ENCODE peak calls at places on chromosomes 12 and 14, in seven cellular contexts. One of them, this sample, is unnamed.

GRCh38 chr14:102586420-102587119 is 5.9 kb upstream of the RCOR1 start:
- DNase-seq in NCI-H460: no peak
- DNase-seq in fibroblast of villous mesenchyme: peak; percentile 83
- DNase-seq in stimulated activated CD8-positive, alpha-beta memory T cell treated with anti-CD3 and anti-CD28 coated beads, Interleukin-2, amount 100 ng/mL, for 1 hour: no peak
- DNase-seq in non-pigmented ciliary epithelial cell: no peak
- DNase-seq in stimulated activated effector memory CD8-positive, alpha-beta T cell treated with anti-CD3 and anti-CD28 coated beads, Interleukin-12 subunit alpha, Interleukin-12 subunit beta, amount 100 ng/mL, for 72 hours: no peak
- DNase-seq in GM04504: no peak
- DNase-seq in this sample: no peak

GRCh38 chr12:115507951-115508722 is 769.4 kb downstream of the MED13L start:
- DNase-seq in fibroblast of villous mesenchyme: no peak
- DNase-seq in stimulated activated CD8-positive, alpha-beta memory T cell treated with anti-CD3 and anti-CD28 coated beads, Interleukin-2, amount 100 ng/mL, for 1 hour: no peak
- DNase-seq in stimulated activated effector memory CD8-positive, alpha-beta T cell treated with anti-CD3 and anti-CD28 coated beads, Interleukin-12 subunit alpha, Interleukin-12 subunit beta, amount 100 ng/mL, for 72 hours: no peak
- DNase-seq in non-pigmented ciliary epithelial cell: no peak
- DNase-seq in GM04504: no peak
- DNase-seq in NCI-H460: no peak
- DNase-seq in this sample: peak; percentile 2

GRCh38 chr14:75147423-75148071 is 20.7 kb upstream of the NEK9 start:
- DNase-seq in stimulated activated effector memory CD8-positive, alpha-beta T cell treated with anti-CD3 and anti-CD28 coated beads, Interleukin-12 subunit alpha, Interleukin-12 subunit beta, amount 100 ng/mL, for 72 hours: no peak
- DNase-seq in NCI-H460: no peak
- DNase-seq in fibroblast of villous mesenchyme: peak; percentile 98
- DNase-seq in GM04504: no peak
- DNase-seq in non-pigmented ciliary epithelial cell: peak; percentile 62
- DNase-seq in stimulated activated CD8-positive, alpha-beta memory T cell treated with anti-CD3 and anti-CD28 coated beads, Interleukin-2, amount 100 ng/mL, for 1 hour: no peak
- DNase-seq in this sample: peak; percentile 100

GRCh38 chr12:122086088-122086487 is 7.5 kb downstream of the MLXIP start:
- DNase-seq in stimulated activated effector memory CD8-positive, alpha-beta T cell treated with anti-CD3 and anti-CD28 coated beads, Interleukin-12 subunit alpha, Interleukin-12 subunit beta, amount 100 ng/mL, for 72 hours: no peak
- DNase-seq in GM04504: no peak
- DNase-seq in stimulated activated CD8-positive, alpha-beta memory T cell treated with anti-CD3 and anti-CD28 coated beads, Interleukin-2, amount 100 ng/mL, for 1 hour: no peak
- DNase-seq in non-pigmented ciliary epithelial cell: no peak
- DNase-seq in NCI-H460: no peak
- DNase-seq in fibroblast of villous mesenchyme: no peak
- DNase-seq in this sample: no peak

GRCh38 chr14:42665083-42665482 is 1058.4 kb downstream of the LRFN5 start:
- DNase-seq in fibroblast of villous mesenchyme: no peak
- DNase-seq in stimulated activated effector memory CD8-positive, alpha-beta T cell treated with anti-CD3 and anti-CD28 coated beads, Interleukin-12 subunit alpha, Interleukin-12 subunit beta, amount 100 ng/mL, for 72 hours: no peak
- DNase-seq in non-pigmented ciliary epithelial cell: no peak
- DNase-seq in NCI-H460: no peak
- DNase-seq in stimulated activated CD8-positive, alpha-beta memory T cell treated with anti-CD3 and anti-CD28 coated beads, Interleukin-2, amount 100 ng/mL, for 1 hour: no peak
- DNase-seq in GM04504: no peak
- DNase-seq in this sample: no peak

GRCh38 chr14:104321151-104322130 is 183.1 kb downstream of the KIF26A start:
- DNase-seq in NCI-H460: no peak
- DNase-seq in fibroblast of villous mesenchyme: no peak
- DNase-seq in stimulated activated CD8-positive, alpha-beta memory T cell treated with anti-CD3 and anti-CD28 coated beads, Interleukin-2, amount 100 ng/mL, for 1 hour: no peak
- DNase-seq in stimulated activated effector memory CD8-positive, alpha-beta T cell treated with anti-CD3 and anti-CD28 coated beads, Interleukin-12 subunit alpha, Interleukin-12 subunit beta, amount 100 ng/mL, for 72 hours: no peak
- DNase-seq in non-pigmented ciliary epithelial cell: no peak
- DNase-seq in GM04504: no peak
- DNase-seq in this sample: no peak

GRCh38 chr14:44370727-44371126 is 136.4 kb downstream of the FSCB start:
- DNase-seq in NCI-H460: no peak
- DNase-seq in fibroblast of villous mesenchyme: no peak
- DNase-seq in non-pigmented ciliary epithelial cell: no peak
- DNase-seq in GM04504: no peak
- DNase-seq in stimulated activated CD8-positive, alpha-beta memory T cell treated with anti-CD3 and anti-CD28 coated beads, Interleukin-2, amount 100 ng/mL, for 1 hour: no peak
- DNase-seq in stimulated activated effector memory CD8-positive, alpha-beta T cell treated with anti-CD3 and anti-CD28 coated beads, Interleukin-12 subunit alpha, Interleukin-12 subunit beta, amount 100 ng/mL, for 72 hours: no peak
- DNase-seq in this sample: no peak

GRCh38 chr14:95173518-95173917 is 16.2 kb upstream of the DICER1 start:
- DNase-seq in stimulated activated effector memory CD8-positive, alpha-beta T cell treated with anti-CD3 and anti-CD28 coated beads, Interleukin-12 subunit alpha, Interleukin-12 subunit beta, amount 100 ng/mL, for 72 hours: no peak
- DNase-seq in fibroblast of villous mesenchyme: no peak
- DNase-seq in NCI-H460: no peak
- DNase-seq in GM04504: no peak
- DNase-seq in stimulated activated CD8-positive, alpha-beta memory T cell treated with anti-CD3 and anti-CD28 coated beads, Interleukin-2, amount 100 ng/mL, for 1 hour: no peak
- DNase-seq in non-pigmented ciliary epithelial cell: no peak
- DNase-seq in this sample: no peak

GRCh38 chr12:120799417-120800045 is 73.9 kb downstream of the ACADS start:
- DNase-seq in NCI-H460: no peak
- DNase-seq in stimulated activated effector memory CD8-positive, alpha-beta T cell treated with anti-CD3 and anti-CD28 coated beads, Interleukin-12 subunit alpha, Interleukin-12 subunit beta, amount 100 ng/mL, for 72 hours: no peak
- DNase-seq in fibroblast of villous mesenchyme: no peak
- DNase-seq in non-pigmented ciliary epithelial cell: no peak
- DNase-seq in GM04504: no peak
- DNase-seq in stimulated activated CD8-positive, alpha-beta memory T cell treated with anti-CD3 and anti-CD28 coated beads, Interleukin-2, amount 100 ng/mL, for 1 hour: no peak
- DNase-seq in this sample: no peak

GRCh38 chr14:51539571-51540037 is 112.1 kb upstream of the FRMD6 start:
- DNase-seq in non-pigmented ciliary epithelial cell: peak; percentile 88
- DNase-seq in stimulated activated CD8-positive, alpha-beta memory T cell treated with anti-CD3 and anti-CD28 coated beads, Interleukin-2, amount 100 ng/mL, for 1 hour: no peak
- DNase-seq in fibroblast of villous mesenchyme: peak; percentile 66
- DNase-seq in stimulated activated effector memory CD8-positive, alpha-beta T cell treated with anti-CD3 and anti-CD28 coated beads, Interleukin-12 subunit alpha, Interleukin-12 subunit beta, amount 100 ng/mL, for 72 hours: no peak
- DNase-seq in GM04504: peak; percentile 68
- DNase-seq in NCI-H460: no peak
- DNase-seq in this sample: no peak

GRCh38 chr14:87896393-87897380 is 96.3 kb downstream of the GALC start:
- DNase-seq in NCI-H460: peak; percentile 68
- DNase-seq in stimulated activated CD8-positive, alpha-beta memory T cell treated with anti-CD3 and anti-CD28 coated beads, Interleukin-2, amount 100 ng/mL, for 1 hour: no peak
- DNase-seq in non-pigmented ciliary epithelial cell: peak; percentile 19
- DNase-seq in stimulated activated effector memory CD8-positive, alpha-beta T cell treated with anti-CD3 and anti-CD28 coated beads, Interleukin-12 subunit alpha, Interleukin-12 subunit beta, amount 100 ng/mL, for 72 hours: no peak
- DNase-seq in GM04504: no peak
- DNase-seq in fibroblast of villous mesenchyme: peak; percentile 50
- DNase-seq in this sample: peak; percentile 78

GRCh38 chr12:98373019-98373554 is 142.3 kb upstream of the TMPO start:
- DNase-seq in GM04504: peak; percentile 14
- DNase-seq in fibroblast of villous mesenchyme: peak; percentile 50
- DNase-seq in stimulated activated effector memory CD8-positive, alpha-beta T cell treated with anti-CD3 and anti-CD28 coated beads, Interleukin-12 subunit alpha, Interleukin-12 subunit beta, amount 100 ng/mL, for 72 hours: no peak
- DNase-seq in non-pigmented ciliary epithelial cell: no peak
- DNase-seq in stimulated activated CD8-positive, alpha-beta memory T cell treated with anti-CD3 and anti-CD28 coated beads, Interleukin-2, amount 100 ng/mL, for 1 hour: no peak
- DNase-seq in NCI-H460: peak; percentile 64
- DNase-seq in this sample: peak; percentile 76

GRCh38 chr14:102694530-102695171 is 82.6 kb upstream of the TRAF3 start:
- DNase-seq in fibroblast of villous mesenchyme: peak; percentile 82
- DNase-seq in stimulated activated effector memory CD8-positive, alpha-beta T cell treated with anti-CD3 and anti-CD28 coated beads, Interleukin-12 subunit alpha, Interleukin-12 subunit beta, amount 100 ng/mL, for 72 hours: peak; percentile 46
- DNase-seq in stimulated activated CD8-positive, alpha-beta memory T cell treated with anti-CD3 and anti-CD28 coated beads, Interleukin-2, amount 100 ng/mL, for 1 hour: peak; percentile 20
- DNase-seq in non-pigmented ciliary epithelial cell: peak; percentile 28
- DNase-seq in NCI-H460: peak; percentile 70
- DNase-seq in GM04504: peak; percentile 44
- DNase-seq in this sample: peak; percentile 81

GRCh38 chr12:1806301-1807106 is 13.9 kb upstream of the LRTM2 start:
- DNase-seq in NCI-H460: no peak
- DNase-seq in GM04504: peak; percentile 16
- DNase-seq in stimulated activated effector memory CD8-positive, alpha-beta T cell treated with anti-CD3 and anti-CD28 coated beads, Interleukin-12 subunit alpha, Interleukin-12 subunit beta, amount 100 ng/mL, for 72 hours: no peak
- DNase-seq in fibroblast of villous mesenchyme: no peak
- DNase-seq in stimulated activated CD8-positive, alpha-beta memory T cell treated with anti-CD3 and anti-CD28 coated beads, Interleukin-2, amount 100 ng/mL, for 1 hour: no peak
- DNase-seq in non-pigmented ciliary epithelial cell: no peak
- DNase-seq in this sample: no peak

GRCh38 chr14:99687284-99688209 is 3.4 kb downstream of the CYP46A1 start:
- DNase-seq in fibroblast of villous mesenchyme: no peak
- DNase-seq in stimulated activated effector memory CD8-positive, alpha-beta T cell treated with anti-CD3 and anti-CD28 coated beads, Interleukin-12 subunit alpha, Interleukin-12 subunit beta, amount 100 ng/mL, for 72 hours: no peak
- DNase-seq in NCI-H460: no peak
- DNase-seq in GM04504: no peak
- DNase-seq in non-pigmented ciliary epithelial cell: no peak
- DNase-seq in stimulated activated CD8-positive, alpha-beta memory T cell treated with anti-CD3 and anti-CD28 coated beads, Interleukin-2, amount 100 ng/mL, for 1 hour: no peak
- DNase-seq in this sample: peak; percentile 25

GRCh38 chr12:31896514-31897039 is 62.6 kb upstream of the RESF1 start:
- DNase-seq in stimulated activated effector memory CD8-positive, alpha-beta T cell treated with anti-CD3 and anti-CD28 coated beads, Interleukin-12 subunit alpha, Interleukin-12 subunit beta, amount 100 ng/mL, for 72 hours: peak; percentile 72
- DNase-seq in NCI-H460: no peak
- DNase-seq in stimulated activated CD8-positive, alpha-beta memory T cell treated with anti-CD3 and anti-CD28 coated beads, Interleukin-2, amount 100 ng/mL, for 1 hour: peak; percentile 65
- DNase-seq in non-pigmented ciliary epithelial cell: peak; percentile 78
- DNase-seq in GM04504: no peak
- DNase-seq in fibroblast of villous mesenchyme: peak; percentile 98
- DNase-seq in this sample: no peak

GRCh38 chr14:59228416-59228815 is 39.9 kb downstream of the DAAM1 start:
- DNase-seq in non-pigmented ciliary epithelial cell: no peak
- DNase-seq in stimulated activated effector memory CD8-positive, alpha-beta T cell treated with anti-CD3 and anti-CD28 coated beads, Interleukin-12 subunit alpha, Interleukin-12 subunit beta, amount 100 ng/mL, for 72 hours: no peak
- DNase-seq in GM04504: no peak
- DNase-seq in NCI-H460: no peak
- DNase-seq in stimulated activated CD8-positive, alpha-beta memory T cell treated with anti-CD3 and anti-CD28 coated beads, Interleukin-2, amount 100 ng/mL, for 1 hour: no peak
- DNase-seq in fibroblast of villous mesenchyme: peak; percentile 34
- DNase-seq in this sample: no peak

GRCh38 chr14:42192659-42193425 is 586.2 kb downstream of the LRFN5 start:
- DNase-seq in stimulated activated effector memory CD8-positive, alpha-beta T cell treated with anti-CD3 and anti-CD28 coated beads, Interleukin-12 subunit alpha, Interleukin-12 subunit beta, amount 100 ng/mL, for 72 hours: no peak
- DNase-seq in fibroblast of villous mesenchyme: peak; percentile 96
- DNase-seq in GM04504: peak; percentile 94
- DNase-seq in stimulated activated CD8-positive, alpha-beta memory T cell treated with anti-CD3 and anti-CD28 coated beads, Interleukin-2, amount 100 ng/mL, for 1 hour: no peak
- DNase-seq in NCI-H460: peak; percentile 72
- DNase-seq in non-pigmented ciliary epithelial cell: peak; percentile 60
- DNase-seq in this sample: peak; percentile 50

GRCh38 chr12:104605685-104606084 is 148.9 kb downstream of the CHST11 start:
- DNase-seq in non-pigmented ciliary epithelial cell: no peak
- DNase-seq in stimulated activated effector memory CD8-positive, alpha-beta T cell treated with anti-CD3 and anti-CD28 coated beads, Interleukin-12 subunit alpha, Interleukin-12 subunit beta, amount 100 ng/mL, for 72 hours: no peak
- DNase-seq in fibroblast of villous mesenchyme: peak; percentile 72
- DNase-seq in stimulated activated CD8-positive, alpha-beta memory T cell treated with anti-CD3 and anti-CD28 coated beads, Interleukin-2, amount 100 ng/mL, for 1 hour: no peak
- DNase-seq in NCI-H460: no peak
- DNase-seq in GM04504: no peak
- DNase-seq in this sample: peak; percentile 69

GRCh38 chr14:101730626-101731186 is 30.8 kb upstream of the PPP2R5C start:
- DNase-seq in stimulated activated effector memory CD8-positive, alpha-beta T cell treated with anti-CD3 and anti-CD28 coated beads, Interleukin-12 subunit alpha, Interleukin-12 subunit beta, amount 100 ng/mL, for 72 hours: no peak
- DNase-seq in stimulated activated CD8-positive, alpha-beta memory T cell treated with anti-CD3 and anti-CD28 coated beads, Interleukin-2, amount 100 ng/mL, for 1 hour: no peak
- DNase-seq in GM04504: no peak
- DNase-seq in NCI-H460: no peak
- DNase-seq in fibroblast of villous mesenchyme: no peak
- DNase-seq in non-pigmented ciliary epithelial cell: no peak
- DNase-seq in this sample: no peak

GRCh38 chr14:52235866-52236510 is 31.5 kb upstream of the PTGDR start:
- DNase-seq in stimulated activated effector memory CD8-positive, alpha-beta T cell treated with anti-CD3 and anti-CD28 coated beads, Interleukin-12 subunit alpha, Interleukin-12 subunit beta, amount 100 ng/mL, for 72 hours: no peak
- DNase-seq in NCI-H460: no peak
- DNase-seq in GM04504: no peak
- DNase-seq in fibroblast of villous mesenchyme: no peak
- DNase-seq in stimulated activated CD8-positive, alpha-beta memory T cell treated with anti-CD3 and anti-CD28 coated beads, Interleukin-2, amount 100 ng/mL, for 1 hour: no peak
- DNase-seq in non-pigmented ciliary epithelial cell: no peak
- DNase-seq in this sample: no peak

GRCh38 chr12:85865905-85866304 is 8.2 kb upstream of the NTS start:
- DNase-seq in fibroblast of villous mesenchyme: no peak
- DNase-seq in NCI-H460: no peak
- DNase-seq in stimulated activated CD8-positive, alpha-beta memory T cell treated with anti-CD3 and anti-CD28 coated beads, Interleukin-2, amount 100 ng/mL, for 1 hour: no peak
- DNase-seq in stimulated activated effector memory CD8-positive, alpha-beta T cell treated with anti-CD3 and anti-CD28 coated beads, Interleukin-12 subunit alpha, Interleukin-12 subunit beta, amount 100 ng/mL, for 72 hours: no peak
- DNase-seq in non-pigmented ciliary epithelial cell: no peak
- DNase-seq in GM04504: peak; percentile 31
- DNase-seq in this sample: no peak

GRCh38 chr14:24329736-24330135 is 5.1 kb downstream of the ADCY4 start:
- DNase-seq in non-pigmented ciliary epithelial cell: no peak
- DNase-seq in GM04504: no peak
- DNase-seq in fibroblast of villous mesenchyme: no peak
- DNase-seq in stimulated activated CD8-positive, alpha-beta memory T cell treated with anti-CD3 and anti-CD28 coated beads, Interleukin-2, amount 100 ng/mL, for 1 hour: peak; percentile 56
- DNase-seq in stimulated activated effector memory CD8-positive, alpha-beta T cell treated with anti-CD3 and anti-CD28 coated beads, Interleukin-12 subunit alpha, Interleukin-12 subunit beta, amount 100 ng/mL, for 72 hours: peak; percentile 75
- DNase-seq in NCI-H460: no peak
- DNase-seq in this sample: no peak

GRCh38 chr12:14264777-14265176 is 100.7 kb upstream of the ATF7IP start:
- DNase-seq in fibroblast of villous mesenchyme: no peak
- DNase-seq in GM04504: no peak
- DNase-seq in stimulated activated CD8-positive, alpha-beta memory T cell treated with anti-CD3 and anti-CD28 coated beads, Interleukin-2, amount 100 ng/mL, for 1 hour: no peak
- DNase-seq in NCI-H460: no peak
- DNase-seq in stimulated activated effector memory CD8-positive, alpha-beta T cell treated with anti-CD3 and anti-CD28 coated beads, Interleukin-12 subunit alpha, Interleukin-12 subunit beta, amount 100 ng/mL, for 72 hours: no peak
- DNase-seq in non-pigmented ciliary epithelial cell: no peak
- DNase-seq in this sample: peak; percentile 46

GRCh38 chr12:54258286-54258685 is 21.6 kb downstream of the CBX5 start:
- DNase-seq in non-pigmented ciliary epithelial cell: no peak
- DNase-seq in GM04504: no peak
- DNase-seq in NCI-H460: no peak
- DNase-seq in stimulated activated CD8-positive, alpha-beta memory T cell treated with anti-CD3 and anti-CD28 coated beads, Interleukin-2, amount 100 ng/mL, for 1 hour: no peak
- DNase-seq in fibroblast of villous mesenchyme: peak; percentile 16
- DNase-seq in stimulated activated effector memory CD8-positive, alpha-beta T cell treated with anti-CD3 and anti-CD28 coated beads, Interleukin-12 subunit alpha, Interleukin-12 subunit beta, amount 100 ng/mL, for 72 hours: no peak
- DNase-seq in this sample: peak; percentile 68

GRCh38 chr12:101715045-101715444 is 17.6 kb downstream of the CHPT1 start:
- DNase-seq in NCI-H460: no peak
- DNase-seq in stimulated activated CD8-positive, alpha-beta memory T cell treated with anti-CD3 and anti-CD28 coated beads, Interleukin-2, amount 100 ng/mL, for 1 hour: no peak
- DNase-seq in fibroblast of villous mesenchyme: no peak
- DNase-seq in GM04504: no peak
- DNase-seq in non-pigmented ciliary epithelial cell: no peak
- DNase-seq in stimulated activated effector memory CD8-positive, alpha-beta T cell treated with anti-CD3 and anti-CD28 coated beads, Interleukin-12 subunit alpha, Interleukin-12 subunit beta, amount 100 ng/mL, for 72 hours: no peak
- DNase-seq in this sample: no peak

GRCh38 chr12:53757095-53757770 is 5.5 kb upstream of the CISTR start:
- DNase-seq in non-pigmented ciliary epithelial cell: no peak
- DNase-seq in stimulated activated CD8-positive, alpha-beta memory T cell treated with anti-CD3 and anti-CD28 coated beads, Interleukin-2, amount 100 ng/mL, for 1 hour: peak; percentile 53
- DNase-seq in fibroblast of villous mesenchyme: peak; percentile 55
- DNase-seq in GM04504: no peak
- DNase-seq in stimulated activated effector memory CD8-positive, alpha-beta T cell treated with anti-CD3 and anti-CD28 coated beads, Interleukin-12 subunit alpha, Interleukin-12 subunit beta, amount 100 ng/mL, for 72 hours: peak; percentile 90
- DNase-seq in NCI-H460: peak; percentile 57
- DNase-seq in this sample: peak; percentile 84

GRCh38 chr12:66668311-66668710 is 10.6 kb downstream of the GRIP1 start:
- DNase-seq in stimulated activated effector memory CD8-positive, alpha-beta T cell treated with anti-CD3 and anti-CD28 coated beads, Interleukin-12 subunit alpha, Interleukin-12 subunit beta, amount 100 ng/mL, for 72 hours: no peak
- DNase-seq in GM04504: no peak
- DNase-seq in stimulated activated CD8-positive, alpha-beta memory T cell treated with anti-CD3 and anti-CD28 coated beads, Interleukin-2, amount 100 ng/mL, for 1 hour: no peak
- DNase-seq in non-pigmented ciliary epithelial cell: no peak
- DNase-seq in fibroblast of villous mesenchyme: no peak
- DNase-seq in NCI-H460: no peak
- DNase-seq in this sample: no peak

GRCh38 chr12:106192659-106193403 is 54.1 kb upstream of the NUAK1 start:
- DNase-seq in fibroblast of villous mesenchyme: no peak
- DNase-seq in GM04504: no peak
- DNase-seq in non-pigmented ciliary epithelial cell: no peak
- DNase-seq in stimulated activated effector memory CD8-positive, alpha-beta T cell treated with anti-CD3 and anti-CD28 coated beads, Interleukin-12 subunit alpha, Interleukin-12 subunit beta, amount 100 ng/mL, for 72 hours: no peak
- DNase-seq in stimulated activated CD8-positive, alpha-beta memory T cell treated with anti-CD3 and anti-CD28 coated beads, Interleukin-2, amount 100 ng/mL, for 1 hour: no peak
- DNase-seq in NCI-H460: no peak
- DNase-seq in this sample: no peak

GRCh38 chr12:71071466-71072097 is 86.2 kb downstream of the TSPAN8 start:
- DNase-seq in fibroblast of villous mesenchyme: no peak
- DNase-seq in stimulated activated CD8-positive, alpha-beta memory T cell treated with anti-CD3 and anti-CD28 coated beads, Interleukin-2, amount 100 ng/mL, for 1 hour: no peak
- DNase-seq in NCI-H460: no peak
- DNase-seq in non-pigmented ciliary epithelial cell: no peak
- DNase-seq in GM04504: no peak
- DNase-seq in stimulated activated effector memory CD8-positive, alpha-beta T cell treated with anti-CD3 and anti-CD28 coated beads, Interleukin-12 subunit alpha, Interleukin-12 subunit beta, amount 100 ng/mL, for 72 hours: no peak
- DNase-seq in this sample: no peak

GRCh38 chr12:46964496-46965098 is 114.8 kb upstream of the PCED1B start:
- DNase-seq in NCI-H460: peak; percentile 56
- DNase-seq in stimulated activated CD8-positive, alpha-beta memory T cell treated with anti-CD3 and anti-CD28 coated beads, Interleukin-2, amount 100 ng/mL, for 1 hour: no peak
- DNase-seq in fibroblast of villous mesenchyme: peak; percentile 74
- DNase-seq in stimulated activated effector memory CD8-positive, alpha-beta T cell treated with anti-CD3 and anti-CD28 coated beads, Interleukin-12 subunit alpha, Interleukin-12 subunit beta, amount 100 ng/mL, for 72 hours: no peak
- DNase-seq in GM04504: no peak
- DNase-seq in non-pigmented ciliary epithelial cell: no peak
- DNase-seq in this sample: no peak

GRCh38 chr12:64042901-64043300 is 179.2 kb downstream of the KICS2 start:
- DNase-seq in stimulated activated effector memory CD8-positive, alpha-beta T cell treated with anti-CD3 and anti-CD28 coated beads, Interleukin-12 subunit alpha, Interleukin-12 subunit beta, amount 100 ng/mL, for 72 hours: no peak
- DNase-seq in non-pigmented ciliary epithelial cell: no peak
- DNase-seq in stimulated activated CD8-positive, alpha-beta memory T cell treated with anti-CD3 and anti-CD28 coated beads, Interleukin-2, amount 100 ng/mL, for 1 hour: no peak
- DNase-seq in NCI-H460: no peak
- DNase-seq in fibroblast of villous mesenchyme: peak; percentile 55
- DNase-seq in GM04504: peak; percentile 69
- DNase-seq in this sample: no peak

GRCh38 chr12:12608557-12608957 is 3.1 kb upstream of the CREBL2 start:
- DNase-seq in stimulated activated CD8-positive, alpha-beta memory T cell treated with anti-CD3 and anti-CD28 coated beads, Interleukin-2, amount 100 ng/mL, for 1 hour: no peak
- DNase-seq in GM04504: no peak
- DNase-seq in NCI-H460: no peak
- DNase-seq in fibroblast of villous mesenchyme: no peak
- DNase-seq in stimulated activated effector memory CD8-positive, alpha-beta T cell treated with anti-CD3 and anti-CD28 coated beads, Interleukin-12 subunit alpha, Interleukin-12 subunit beta, amount 100 ng/mL, for 72 hours: no peak
- DNase-seq in non-pigmented ciliary epithelial cell: no peak
- DNase-seq in this sample: peak; percentile 70

GRCh38 chr14:80987235-80988032 is 32.0 kb downstream of the TSHR start:
- DNase-seq in NCI-H460: peak; percentile 68
- DNase-seq in stimulated activated effector memory CD8-positive, alpha-beta T cell treated with anti-CD3 and anti-CD28 coated beads, Interleukin-12 subunit alpha, Interleukin-12 subunit beta, amount 100 ng/mL, for 72 hours: peak; percentile 26
- DNase-seq in GM04504: peak; percentile 42
- DNase-seq in fibroblast of villous mesenchyme: peak; percentile 77
- DNase-seq in stimulated activated CD8-positive, alpha-beta memory T cell treated with anti-CD3 and anti-CD28 coated beads, Interleukin-2, amount 100 ng/mL, for 1 hour: peak; percentile 14
- DNase-seq in non-pigmented ciliary epithelial cell: no peak
- DNase-seq in this sample: peak; percentile 81

GRCh38 chr12:51077930-51078329 is 5.5 kb downstream of the CSRNP2 start:
- DNase-seq in stimulated activated CD8-positive, alpha-beta memory T cell treated with anti-CD3 and anti-CD28 coated beads, Interleukin-2, amount 100 ng/mL, for 1 hour: no peak
- DNase-seq in fibroblast of villous mesenchyme: peak; percentile 42
- DNase-seq in NCI-H460: no peak
- DNase-seq in stimulated activated effector memory CD8-positive, alpha-beta T cell treated with anti-CD3 and anti-CD28 coated beads, Interleukin-12 subunit alpha, Interleukin-12 subunit beta, amount 100 ng/mL, for 72 hours: no peak
- DNase-seq in GM04504: no peak
- DNase-seq in non-pigmented ciliary epithelial cell: no peak
- DNase-seq in this sample: no peak

This sample was measured in SK-MEL-5.